ENCODE peak calls at places on chromosome 4, in eight cellular contexts. W, T, Y, P, I, U, J and D are unnamed samples.

GRCh38 chr4:120557372-120557771 is 365.2 kb downstream of the PRDM5 start:
- DNase-seq in I (no peak), T (no peak), W (no peak), J (no peak), U (no peak), Y (no peak), P (peak), D (no peak)

GRCh38 chr4:41132055-41132683 is 82.2 kb downstream of the APBB2 start:
- DNase-seq in Y (no peak), U (no peak), T (peak), P (no peak), J (no peak), W (no peak), I (no peak), D (no peak)

GRCh38 chr4:119731146-119731742 is 102.6 kb upstream of the PDE5A start:
- DNase-seq in P (peak), T (no peak), U (no peak), I (no peak), J (no peak), Y (no peak), W (no peak), D (no peak)

GRCh38 chr4:166527500-166527899 is 654.5 kb downstream of the TLL1 start:
- DNase-seq in U (no peak), P (peak), W (no peak), J (no peak), I (no peak), T (no peak), Y (no peak), D (no peak)

GRCh38 chr4:173748353-173748752 is 218.3 kb upstream of the HAND2 start:
- DNase-seq in Y (no peak), T (no peak), P (no peak), I (no peak), J (no peak), W (no peak), U (no peak), D (no peak)

GRCh38 chr4:770022-770421 is 55.9 kb downstream of the CPLX1 start:
- DNase-seq in U (no peak), T (no peak), Y (no peak), W (no peak), P (no peak), J (peak), I (no peak), D (peak)

GRCh38 chr4:118278473-118279274 is 74.1 kb downstream of the PRSS12 start:
- DNase-seq in W (peak), J (peak), I (peak), P (peak), U (peak), Y (peak), T (peak), D (peak)

GRCh38 chr4:7557447-7557846 is 122.7 kb upstream of the PSAPL1 start:
- DNase-seq in Y (no peak), I (no peak), J (no peak), T (no peak), W (no peak), P (peak), U (no peak), D (no peak)

GRCh38 chr4:105631818-105632400 is 76.6 kb downstream of the INTS12 start:
- DNase-seq in U (no peak), W (no peak), T (no peak), J (no peak), P (no peak), Y (peak), I (no peak), D (no peak)

GRCh38 chr4:118955515-118955914 is 66.9 kb downstream of the SYNPO2 start:
- DNase-seq in P (no peak), W (no peak), T (no peak), J (no peak), I (no peak), Y (no peak), U (no peak), D (no peak)

GRCh38 chr4:10084651-10085320 is 31.8 kb downstream of the WDR1 start:
- DNase-seq in Y (no peak), T (no peak), U (no peak), J (peak), W (no peak), I (peak), P (no peak), D (peak)

GRCh38 chr4:6308890-6309643 is 39.4 kb downstream of the WFS1 start:
- DNase-seq in U (no peak), I (no peak), W (no peak), J (no peak), Y (no peak), T (peak), P (no peak), D (no peak)

GRCh38 chr4:89681219-89681618 is 155.7 kb downstream of the SNCA start:
- DNase-seq in J (no peak), W (no peak), P (no peak), T (no peak), Y (no peak), U (no peak), I (no peak), D (no peak)

GRCh38 chr4:78014889-78015886 is 41.9 kb upstream of the FRAS1 start:
- DNase-seq in U (no peak), I (no peak), Y (no peak), W (no peak), T (no peak), J (no peak), P (peak), D (no peak)

GRCh38 chr4:182625193-182625592 is 292.0 kb downstream of the DCTD start:
- DNase-seq in W (no peak), T (no peak), I (no peak), J (no peak), P (no peak), Y (no peak), U (no peak), D (no peak)

GRCh38 chr4:167774646-167775045 is 317.7 kb upstream of the ANXA10 start:
- DNase-seq in Y (no peak), J (no peak), W (no peak), U (no peak), P (no peak), I (no peak), T (no peak), D (no peak)